ENCODE peak calls at places on chromosomes 11 and 22, in five cellular contexts. One of them, this sample, is unnamed.

GRCh38 chr11:48141475-48142100 is 75.0 kb upstream of the OR4B1 start:
- DNase-seq in GM04504: peak; percentile 44
- DNase-seq in progenitor cell of endocrine pancreas: no peak
- DNase-seq in lower leg skin: peak; percentile 39
- DNase-seq in psoas muscle: peak; percentile 19
- DNase-seq in this sample: no peak

GRCh38 chr11:118883368-118884071 is at the start of gene CXCR5:
- DNase-seq in psoas muscle: no peak
- DNase-seq in progenitor cell of endocrine pancreas: no peak
- DNase-seq in lower leg skin: no peak
- DNase-seq in GM04504: no peak
- DNase-seq in this sample: no peak

GRCh38 chr11:44760917-44761545 is 34.3 kb downstream of the TSPAN18 start:
- DNase-seq in lower leg skin: peak; percentile 84
- DNase-seq in GM04504: peak; percentile 67
- DNase-seq in progenitor cell of endocrine pancreas: no peak
- DNase-seq in psoas muscle: no peak
- DNase-seq in this sample: no peak

GRCh38 chr11:45920531-45921477 is 1.7 kb upstream of the LARGE2 start:
- DNase-seq in psoas muscle: peak; percentile 2
- DNase-seq in GM04504: no peak
- DNase-seq in progenitor cell of endocrine pancreas: no peak
- DNase-seq in lower leg skin: no peak
- DNase-seq in this sample: no peak

GRCh38 chr11:116374085-116374484 is 398.7 kb downstream of the BUD13 start:
- DNase-seq in progenitor cell of endocrine pancreas: no peak
- DNase-seq in lower leg skin: no peak
- DNase-seq in psoas muscle: no peak
- DNase-seq in GM04504: no peak
- DNase-seq in this sample: no peak

GRCh38 chr11:118524757-118525465 is 2.4 kb upstream of the TTC36 start:
- DNase-seq in lower leg skin: no peak
- DNase-seq in progenitor cell of endocrine pancreas: no peak
- DNase-seq in GM04504: no peak
- DNase-seq in psoas muscle: no peak
- DNase-seq in this sample: peak; percentile 100

GRCh38 chr11:116109228-116109627 is 605.0 kb upstream of the CADM1 start:
- DNase-seq in lower leg skin: peak; percentile 67
- DNase-seq in psoas muscle: no peak
- DNase-seq in progenitor cell of endocrine pancreas: no peak
- DNase-seq in GM04504: no peak
- DNase-seq in this sample: no peak

GRCh38 chr11:44997566-44997965 is 46.9 kb upstream of the TP53I11 start:
- DNase-seq in psoas muscle: no peak
- DNase-seq in GM04504: no peak
- DNase-seq in progenitor cell of endocrine pancreas: no peak
- DNase-seq in lower leg skin: no peak
- DNase-seq in this sample: no peak

GRCh38 chr11:2277933-2278523 is 7.6 kb upstream of the ASCL2 start:
- DNase-seq in psoas muscle: no peak
- DNase-seq in lower leg skin: peak; percentile 42
- DNase-seq in GM04504: no peak
- DNase-seq in progenitor cell of endocrine pancreas: no peak
- DNase-seq in this sample: no peak

GRCh38 chr11:85762226-85762625 is 48.7 kb downstream of the SYTL2 start:
- DNase-seq in lower leg skin: no peak
- DNase-seq in progenitor cell of endocrine pancreas: no peak
- DNase-seq in GM04504: no peak
- DNase-seq in psoas muscle: no peak
- DNase-seq in this sample: no peak

GRCh38 chr22:24965822-24966626 is 13.5 kb downstream of the KIAA1671 start:
- DNase-seq in progenitor cell of endocrine pancreas: no peak
- DNase-seq in lower leg skin: no peak
- DNase-seq in psoas muscle: peak; percentile 41
- DNase-seq in GM04504: no peak
- DNase-seq in this sample: no peak

GRCh38 chr22:29719894-29720645 is at the start of gene CABP7:
- DNase-seq in lower leg skin: no peak
- DNase-seq in psoas muscle: no peak
- DNase-seq in progenitor cell of endocrine pancreas: no peak
- DNase-seq in GM04504: no peak
- DNase-seq in this sample: no peak